ENCODE peak calls at places on chromosomes 2 and 18, in four cellular contexts. P is HTR-8/SVneo; L is CD4-positive, alpha-beta memory T cell; A is mesendoderm. G is an unnamed sample.
A peak's percentile ranks its signal among the peaks of the same experiment; 100 is the strongest.

GRCh38 chr2:61675204-61675603 is 137.0 kb upstream of the XPO1 start:
- DNase-seq in P (no peak), L (no peak), A (no peak), G (no peak)

GRCh38 chr2:222582931-222583330 is 73.0 kb downstream of the FARSB start:
- DNase-seq in A (peak; percentile 24), L (no peak), P (no peak), G (no peak)

GRCh38 chr2:172836386-172837200 is 100.9 kb downstream of the RAPGEF4 start:
- DNase-seq in A (peak; percentile 90), L (no peak), P (peak; percentile 40), G (no peak)

GRCh38 chr2:217360781-217361485 is 501.1 kb upstream of the TNP1 start:
- DNase-seq in L (no peak), P (peak; percentile 83), A (no peak), G (peak; percentile 26)

GRCh38 chr2:102848366-102848839 is 86.6 kb downstream of the TMEM182 start:
- DNase-seq in L (no peak), A (peak; percentile 90), P (peak; percentile 67), G (peak; percentile 88)

GRCh38 chr2:167335627-167336026 is 447.3 kb downstream of the XIRP2 start:
- DNase-seq in A (peak; percentile 9), L (no peak), P (no peak), G (no peak)

GRCh38 chr18:6837904-6838303 is 108.4 kb downstream of the ARHGAP28 start:
- DNase-seq in L (no peak), A (no peak), P (no peak), G (no peak)

GRCh38 chr2:217433522-217433921 is 569.3 kb downstream of the TNS1 start:
- DNase-seq in L (no peak), P (no peak), A (peak; percentile 77), G (peak; percentile 14)

GRCh38 chr18:62521588-62521987 is 1.2 kb upstream of the ZCCHC2 start:
- DNase-seq in A (no peak), L (no peak), P (no peak), G (no peak)

GRCh38 chr2:71254776-71255175 is 27.9 kb upstream of the PAIP2B start:
- DNase-seq in P (no peak), A (no peak), L (no peak), G (no peak)

GRCh38 chr18:13641551-13642439 is 84.6 kb downstream of the FAM210A start:
- DNase-seq in L (no peak), P (no peak), A (no peak), G (no peak)

GRCh38 chr2:203708846-203709815 is 2.7 kb downstream of the CD28 start:
- DNase-seq in P (no peak), A (no peak), L (no peak), G (no peak)

GRCh38 chr2:238855891-238856580 is 8.2 kb downstream of the TWIST2 start:
- DNase-seq in A (no peak), P (no peak), L (no peak), G (no peak)

GRCh38 chr18:24506175-24506574 is 45.7 kb downstream of the HRH4 start:
- DNase-seq in L (no peak), A (no peak), P (no peak), G (no peak)

GRCh38 chr2:164837807-164838206 is 3.8 kb downstream of the COBLL1 start:
- DNase-seq in L (no peak), A (no peak), P (no peak), G (no peak)

GRCh38 chr2:169983506-169983905 is 156.3 kb downstream of the UBR3 start:
- DNase-seq in P (no peak), A (peak; percentile 37), L (no peak), G (peak; percentile 25)